ENCODE peak calls at places on chromosomes 4 and X, in eight cellular contexts. R is cardiac muscle cell; W is PC-3; S is tibial nerve; H is H9; V is colonic mucosa; U is CD8-positive, alpha-beta T cell; P is right atrium auricular region. C is an unnamed sample. For H3K4me1, the result is how much of the 10 kb centered on the place peaks cover.

GRCh38 chr4:41746440-41747229 is 1.9 kb downstream of the PHOX2B start:
- DNase-seq in V (no peak), P (no peak), R (no peak), W (no peak), U (no peak), H (peak), S (no peak), C (no peak)

GRCh38 chr4:338759-339097 is 1.1 kb downstream of the ZNF141 start:
- DNase-seq in U (no peak), S (no peak), H (no peak), W (no peak), R (no peak), V (no peak), P (no peak), C (peak)

GRCh38 chr4:180060159-180060889 is 2182.9 kb upstream of the TENM3 start:
- DNase-seq in V (no peak), W (peak), S (no peak), R (peak), H (no peak), U (no peak), P (no peak), C (no peak)

GRCh38 chrX:77070108-77070918 is 376.9 kb upstream of the FGF16 start:
- DNase-seq in P (no peak), U (no peak), W (no peak), H (no peak), V (no peak), S (no peak), R (no peak), C (no peak)

GRCh38 chr4:52684896-52685295 is 25.8 kb upstream of the USP46 start:
- DNase-seq in V (no peak), S (no peak), P (no peak), W (no peak), R (no peak), U (no peak), H (no peak), C (no peak)

GRCh38 chrX:8139713-8140112 is 31.4 kb downstream of the VCX2 start:
- DNase-seq in V (no peak), R (peak), W (peak), H (no peak), S (no peak), P (no peak), U (no peak), C (no peak)

GRCh38 chr4:108301583-108302256 is 133.0 kb upstream of the LEF1 start:
- DNase-seq in P (no peak), V (no peak), S (no peak), R (no peak), U (no peak), W (no peak), H (no peak), C (no peak)

GRCh38 chrX:17022205-17022604 is 75.7 kb downstream of the REPS2 start:
- DNase-seq in U (no peak), S (no peak), H (no peak), R (peak), W (no peak), P (no peak), V (no peak), C (no peak)

GRCh38 chr4:88814043-88814617 is 116.5 kb upstream of the NAP1L5 start:
- DNase-seq in H (no peak), U (no peak), V (no peak), R (no peak), W (no peak), S (no peak), P (no peak), C (no peak)

GRCh38 chr4:6019316-6020263 is 1.4 kb upstream of the C4orf50 start:
- DNase-seq in P (peak), R (peak), U (no peak), W (peak), H (peak), S (peak), V (peak), C (no peak)

GRCh38 chrX:47562615-47563243 is 1.7 kb downstream of the ARAF start:
- DNase-seq in R (peak), S (no peak), U (no peak), V (no peak), P (no peak), H (no peak), W (peak), C (no peak)

GRCh38 chrX:139826065-139827044 is 106.5 kb downstream of the ATP11C start:
- DNase-seq in V (no peak), H (no peak), U (no peak), S (peak), R (peak), P (no peak), W (peak), C (no peak)

GRCh38 chrX:72308566-72309296 is 3.0 kb upstream of the CITED1 start:
- DNase-seq in R (peak), P (no peak), H (peak), W (peak), V (peak), S (peak), U (no peak), C (peak)

GRCh38 chr4:26360273-26360672 is 39.5 kb downstream of the RBPJ start:
- DNase-seq in U (no peak), V (no peak), R (no peak), W (no peak), S (no peak), P (no peak), H (no peak), C (no peak)

GRCh38 chr4:2243682-2244380 is 1.9 kb upstream of the HAUS3 start:
- DNase-seq in V (peak), S (peak), U (no peak), W (no peak), R (peak), H (peak), P (peak), C (peak)

GRCh38 chr4:170777663-170778062 is 687.9 kb upstream of the AADAT start:
- DNase-seq in V (no peak), U (no peak), H (no peak), W (no peak), S (no peak), R (no peak), P (no peak), C (no peak)

GRCh38 chrX:47523297-47523696 is 37.7 kb upstream of the ARAF start:
- DNase-seq in H (peak), P (peak), V (peak), W (peak), U (peak), R (peak), S (peak), C (peak)

GRCh38 chrX:131741103-131741581 is 197.3 kb downstream of the OR13H1 start:
- DNase-seq in H (no peak), U (no peak), V (peak), R (no peak), S (no peak), W (no peak), P (no peak), C (no peak)

GRCh38 chr4:78618426-78618825 is 66.9 kb downstream of the ANXA3 start:
- DNase-seq in S (no peak), U (no peak), W (no peak), H (no peak), V (no peak), R (peak), P (no peak), C (no peak)

GRCh38 chr4:2085496-2085901 is 26.4 kb downstream of the NAT8L start:
- DNase-seq in V (peak), S (no peak), H (peak), R (no peak), W (peak), P (peak), U (no peak), C (no peak)

GRCh38 chrX:32489125-32489524 is 722.2 kb downstream of the DMD start:
- DNase-seq in H (no peak), S (no peak), W (no peak), P (no peak), R (no peak), U (no peak), V (no peak), C (no peak)

GRCh38 chr4:86432552-86433134 is 72.8 kb upstream of the MAPK10 start:
- DNase-seq in U (no peak), P (no peak), H (no peak), R (no peak), W (no peak), S (no peak), V (no peak), C (no peak)

GRCh38 chr4:5959221-5959982 is 58.8 kb downstream of the C4orf50 start:
- DNase-seq in U (no peak), S (no peak), V (no peak), H (peak), R (no peak), P (no peak), W (no peak), C (no peak)

GRCh38 chr4:132683957-132684356 is 465.1 kb upstream of the PCDH10 start:
- DNase-seq in U (no peak), S (no peak), W (no peak), V (no peak), H (no peak), R (no peak), P (no peak), C (no peak)

GRCh38 chr4:107035711-107036601 is at the start of gene DKK2:
- DNase-seq in R (peak), H (peak), U (no peak), S (peak), W (no peak), P (peak), V (no peak), C (no peak)

GRCh38 chrX:37817579-37817978 is 29.8 kb downstream of the DYNLT3 start:
- DNase-seq in H (no peak), V (no peak), W (no peak), S (no peak), U (no peak), R (no peak), P (no peak), C (no peak)

GRCh38 chrX:37815366-37815765 is 32.0 kb downstream of the DYNLT3 start:
- DNase-seq in W (no peak), R (no peak), V (no peak), P (no peak), U (no peak), H (no peak), S (no peak), C (no peak)

GRCh38 chrX:37816766-37817165 is 30.6 kb downstream of the DYNLT3 start:
- DNase-seq in U (no peak), P (no peak), R (no peak), W (no peak), H (no peak), S (no peak), V (no peak), C (no peak)

GRCh38 chrX:37818031-37818430 is 29.3 kb downstream of the DYNLT3 start:
- DNase-seq in U (no peak), P (no peak), S (no peak), R (no peak), W (no peak), V (peak), H (no peak), C (no peak)

GRCh38 chrX:37817176-37817575 is 30.2 kb downstream of the DYNLT3 start:
- DNase-seq in R (no peak), H (no peak), P (no peak), W (no peak), V (no peak), U (no peak), S (no peak), C (no peak)
- H3K4me1 ChIP-seq in R (under half), H (under half), P (under half), W (under half), V (under half), U (under half), S (under half), C (under half)

GRCh38 chr4:37908488-37909343 is 17.8 kb downstream of the TBC1D1 start:
- DNase-seq in P (no peak), U (no peak), R (peak), V (no peak), S (no peak), H (no peak), W (peak), C (peak)
- H3K27ac ChIP-seq in P (peak), U (no peak), R (peak), V (no peak), S (no peak), H (peak), W (no peak), C (peak)

GRCh38 chr4:112144546-112145325 is 518 bp upstream of the FAM241A start:
- DNase-seq in R (no peak), W (no peak), H (no peak), P (no peak), V (no peak), S (no peak), U (no peak), C (no peak)

GRCh38 chr4:112142152-112142551 is 3.1 kb upstream of the FAM241A start:
- DNase-seq in R (peak), V (no peak), W (no peak), H (no peak), U (no peak), S (no peak), P (no peak), C (no peak)

GRCh38 chr4:112145326-112145819 is at the start of gene FAM241A:
- DNase-seq in P (peak), W (peak), H (peak), R (peak), U (peak), V (peak), S (peak), C (peak)

GRCh38 chr4:112147697-112148096 is 2.4 kb downstream of the FAM241A start:
- DNase-seq in U (no peak), P (no peak), V (no peak), H (no peak), W (no peak), R (peak), S (no peak), C (no peak)

GRCh38 chr4:112145820-112146813 is 863 bp downstream of the FAM241A start:
- DNase-seq in U (peak), P (no peak), S (peak), W (peak), V (peak), H (peak), R (peak), C (peak)
- TF ChIP-seq CTCF in U (no peak), P (peak), S (no peak), W (no peak), V (no peak), H (peak), R (no peak), C (no peak)

DNA sequence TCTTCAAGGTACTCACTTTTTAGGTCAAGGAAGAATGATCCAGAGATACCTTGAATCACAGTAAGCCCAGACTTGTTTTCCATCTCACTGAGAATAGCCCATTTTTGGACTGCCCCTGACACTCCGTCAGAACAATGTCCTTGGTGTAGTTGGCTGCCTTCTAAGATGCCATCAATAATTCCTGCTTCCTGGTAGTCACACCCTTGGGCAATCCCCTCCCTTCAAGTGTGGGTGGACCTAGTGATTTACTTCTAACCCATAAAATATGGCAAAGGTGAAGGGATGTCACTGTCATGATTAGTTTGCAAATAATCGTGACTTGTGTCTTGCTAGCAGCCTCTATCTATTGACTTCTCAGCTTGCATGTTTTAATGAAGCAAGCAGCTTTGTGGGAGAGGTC is 19.9 kb upstream of the KLHL34 start:
- DNase-seq in W (peak), P (no peak), V (no peak), S (no peak), U (no peak), H (no peak), R (no peak), C (no peak)
- H3K4me1 ChIP-seq in W (under half), P (under half), V (under half), S (under half), U (under half), H (under half), R (under half), C (under half)